ENCODE peak calls at places on chromosomes 16 and 17, in four cellular contexts. E, U, W and O are unnamed samples.
A peak's percentile ranks its signal among the peaks of the same experiment; 100 is the strongest.

GRCh38 chr16:74999208-74999682 is 421 bp downstream of the ZNRF1 start:
- DNase-seq in W (no peak), U (peak; percentile 41), E (no peak), O (no peak)

GRCh38 chr17:72971513-72971880 is 121.0 kb downstream of the SLC39A11 start:
- DNase-seq in W (no peak), U (no peak), E (no peak), O (no peak)

GRCh38 chr16:47519996-47520679 is 59.0 kb downstream of the PHKB start:
- DNase-seq in W (no peak), U (no peak), E (no peak), O (no peak)

GRCh38 chr17:48113201-48113676 is 5.7 kb downstream of the SNX11 start:
- DNase-seq in W (peak; percentile 59), U (no peak), E (no peak), O (peak; percentile 20)

GRCh38 chr17:17170346-17170976 is 35.7 kb downstream of the PLD6 start:
- DNase-seq in E (no peak), W (peak; percentile 10), U (no peak), O (no peak)

GRCh38 chr17:17737938-17738894 is 57.0 kb downstream of the RAI1 start:
- DNase-seq in W (no peak), U (peak; percentile 44), E (peak; percentile 74), O (no peak)

GRCh38 chr16:48972236-48972635 is 309.4 kb downstream of the CBLN1 start:
- DNase-seq in E (no peak), U (no peak), W (no peak), O (no peak)

GRCh38 chr17:333626-334396 is 18.8 kb downstream of the RPH3AL start:
- DNase-seq in W (peak; percentile 72), U (peak; percentile 86), E (peak; percentile 60), O (peak; percentile 72)

GRCh38 chr17:18904482-18904881 is 46.6 kb downstream of the PRPSAP2 start:
- DNase-seq in E (no peak), W (no peak), U (no peak), O (no peak)

GRCh38 chr16:47538472-47538871 is 77.3 kb downstream of the PHKB start:
- DNase-seq in E (no peak), U (no peak), W (no peak), O (no peak)

GRCh38 chr16:12276631-12277030 is 300.1 kb downstream of the SNX29 start:
- DNase-seq in W (no peak), U (no peak), E (no peak), O (no peak)

GRCh38 chr16:20753727-20754126 is 10.1 kb upstream of the ACSM3 start:
- DNase-seq in U (no peak), W (no peak), E (no peak), O (no peak)

GRCh38 chr17:62965649-62966425 is at the start of gene TANC2:
- DNase-seq in E (peak; percentile 78), U (peak; percentile 82), W (peak; percentile 84), O (peak; percentile 57)

GRCh38 chr17:4144411-4144747 is 1.4 kb downstream of the CYB5D2 start:
- DNase-seq in W (no peak), E (no peak), U (no peak), O (no peak)

GRCh38 chr16:46961373-46962353 is 11.8 kb downstream of the DNAJA2 start:
- DNase-seq in W (no peak), E (no peak), U (no peak), O (no peak)

GRCh38 chr17:6544770-6545169 is 11.6 kb downstream of the PITPNM3 start:
- DNase-seq in U (no peak), W (peak; percentile 35), E (no peak), O (no peak)

GRCh38 chr16:64434526-64435069 is 687.3 kb downstream of the CDH11 start:
- DNase-seq in E (no peak), U (no peak), W (no peak), O (no peak)

GRCh38 chr16:73172621-73173312 is 124.8 kb upstream of the ZFHX3 start:
- DNase-seq in E (peak; percentile 93), W (no peak), U (peak; percentile 84), O (peak; percentile 83)

GRCh38 chr17:40500709-40501108 is 714 bp downstream of the TNS4 start:
- DNase-seq in W (peak; percentile 44), U (no peak), E (no peak), O (no peak)

GRCh38 chr17:48445248-48445620 is 15.2 kb upstream of the SKAP1 start:
- DNase-seq in U (no peak), E (no peak), W (no peak), O (no peak)

GRCh38 chr16:12238598-12238997 is 262.1 kb downstream of the SNX29 start:
- DNase-seq in U (no peak), E (no peak), W (no peak), O (no peak)

GRCh38 chr17:7858487-7858832 is 657 bp downstream of the CYB5D1 start:
- DNase-seq in U (peak; percentile 61), W (peak; percentile 69), E (no peak), O (no peak)

GRCh38 chr16:391885-392335 is 5.1 kb upstream of the NME4 start:
- DNase-seq in W (no peak), U (peak; percentile 62), E (peak; percentile 60), O (no peak)

GRCh38 chr17:29412780-29413565 is 22.8 kb downstream of the TAOK1 start:
- DNase-seq in U (no peak), E (no peak), W (no peak), O (no peak)

DNA sequence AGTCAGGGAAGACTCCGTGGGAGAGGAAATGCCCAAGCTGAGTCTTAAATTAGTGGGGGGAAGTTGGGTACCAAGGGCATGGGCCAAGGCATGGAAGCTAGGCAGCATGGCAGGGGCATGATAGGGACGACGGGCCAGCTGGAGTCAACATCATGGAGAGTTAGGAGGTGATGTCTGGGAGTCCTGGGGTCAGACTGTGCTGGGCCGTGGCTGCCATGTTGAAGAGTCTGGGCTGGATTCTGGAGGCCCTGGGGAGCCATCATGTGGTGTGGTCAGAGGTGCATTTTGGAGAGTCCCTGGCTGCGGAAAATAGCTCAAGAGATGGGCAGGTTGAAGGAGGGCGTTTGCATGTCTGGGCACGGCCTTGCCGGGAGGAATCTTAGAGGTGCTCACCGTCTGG is 85.2 kb downstream of the SDR42E1 start:
- DNase-seq in W (no peak), E (no peak), U (no peak), O (no peak)
- TF ChIP-seq POLR2A in W (no peak), E (no peak), U (no peak), O (no peak)

GRCh38 chr17:9115446-9116265 is 94.3 kb downstream of the NTN1 start:
- DNase-seq in W (peak; percentile 76), E (peak; percentile 27), U (peak; percentile 17), O (peak; percentile 53)
- TF ChIP-seq CTCF in W (peak; percentile 21), E (no peak), U (peak; percentile 27), O (no peak)

GRCh38 chr17:22507823-22508222 is 815.5 kb downstream of the KCNJ18 start:
- DNase-seq in U (no peak), W (no peak), E (no peak), O (no peak)
- H3K9me3 ChIP-seq in U (no peaks in the 10 kb centered on the region), W (no peaks in the 10 kb centered on the region), E (no peaks in the 10 kb centered on the region), O (no peaks in the 10 kb centered on the region)

DNA sequence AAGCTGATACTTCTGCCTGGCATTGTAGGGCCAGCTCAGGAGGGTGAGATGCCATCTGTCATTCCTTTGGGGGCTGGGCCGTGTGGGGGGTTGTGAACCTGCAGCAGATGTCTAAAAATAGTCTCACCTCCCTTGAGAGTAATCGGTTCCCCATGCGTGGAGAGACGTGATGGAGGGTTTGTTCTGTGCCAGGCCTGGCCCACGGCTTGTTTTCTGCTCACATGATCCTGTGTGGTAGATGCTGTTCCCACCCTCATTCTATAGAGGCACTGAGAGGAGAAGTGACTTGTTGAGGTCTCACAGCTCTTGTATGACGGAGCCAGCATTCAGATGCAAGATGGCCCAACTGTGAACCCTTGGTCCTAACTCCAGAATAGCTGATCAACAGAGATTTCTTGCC is 4.6 kb downstream of the IRF8 start:
- DNase-seq in U (no peak), W (no peak), E (no peak), O (no peak)
- TF ChIP-seq POLR2A in U (no peak), W (no peak), E (no peak), O (no peak)

GRCh38 chr16:82650804-82651203 is 24.0 kb downstream of the CDH13 start:
- DNase-seq in W (no peak), E (no peak), U (no peak), O (no peak)

GRCh38 chr16:82655315-82655714 is 28.5 kb downstream of the CDH13 start:
- DNase-seq in U (no peak), E (peak; percentile 36), W (no peak), O (no peak)

GRCh38 chr16:82653550-82654511 is 27.1 kb downstream of the CDH13 start:
- DNase-seq in W (no peak), E (no peak), U (no peak), O (no peak)

GRCh38 chr16:82651921-82652601 is 25.3 kb downstream of the CDH13 start:
- DNase-seq in U (no peak), E (no peak), W (no peak), O (no peak)

GRCh38 chr16:82652826-82653225 is 26.1 kb downstream of the CDH13 start:
- DNase-seq in U (no peak), E (no peak), W (no peak), O (no peak)
- TF ChIP-seq CTCF in U (no peak), E (no peak), W (no peak), O (no peak)